ENCODE peak calls at places on chromosomes 16 and 17, in six cellular contexts. L, B, K, Y, E and I are unnamed samples.

GRCh38 chr17:57044976-57045867 is 39.8 kb upstream of the AKAP1 start:
- DNase-seq in L (no peak), B (no peak), K (peak), Y (no peak), E (peak), I (no peak)

GRCh38 chr17:6476061-6476833 is 32.0 kb downstream of the PIMREG start:
- DNase-seq in L (no peak), B (no peak), K (no peak), Y (no peak), E (no peak), I (no peak)

GRCh38 chr17:78019367-78019975 is 61.0 kb downstream of the TNRC6C start:
- DNase-seq in L (no peak), B (no peak), K (no peak), Y (no peak), E (no peak), I (no peak)

GRCh38 chr17:11302395-11302932 is 61.5 kb downstream of the SHISA6 start:
- DNase-seq in L (no peak), B (no peak), K (no peak), Y (no peak), E (no peak), I (peak)

GRCh38 chr16:57244767-57245471 is at the start of gene ARL2BP:
- DNase-seq in L (peak), B (peak), K (peak), Y (peak), E (peak), I (peak)

GRCh38 chr17:32780721-32781120 is 96.2 kb downstream of the MYO1D start:
- DNase-seq in L (no peak), B (no peak), K (no peak), Y (no peak), E (no peak), I (no peak)

GRCh38 chr16:12082207-12082606 is 105.7 kb downstream of the SNX29 start:
- DNase-seq in L (no peak), B (no peak), K (no peak), Y (no peak), E (no peak), I (no peak)

GRCh38 chr16:56513972-56514371 is 5.9 kb downstream of the BBS2 start:
- DNase-seq in L (no peak), B (peak), K (peak), Y (peak), E (no peak), I (peak)

GRCh38 chr17:69870751-69871199 is 204.2 kb upstream of the KCNJ16 start:
- DNase-seq in L (no peak), B (no peak), K (no peak), Y (no peak), E (no peak), I (no peak)

GRCh38 chr17:60439501-60439900 is 17.2 kb downstream of the CHCT1 start:
- DNase-seq in L (no peak), B (no peak), K (no peak), Y (no peak), E (no peak), I (no peak)

GRCh38 chr17:37176683-37177082 is 199.1 kb upstream of the C17orf78 start:
- DNase-seq in L (no peak), B (no peak), K (no peak), Y (no peak), E (no peak), I (no peak)

GRCh38 chr17:64694207-64694606 is 32.1 kb upstream of the SMURF2 start:
- DNase-seq in L (no peak), B (no peak), K (no peak), Y (peak), E (peak), I (peak)

GRCh38 chr16:89909777-89910716 is 8.6 kb upstream of the MC1R start:
- DNase-seq in L (peak), B (peak), K (peak), Y (peak), E (peak), I (peak)

GRCh38 chr16:3642397-3643094 is 11.9 kb upstream of the DNASE1 start:
- DNase-seq in L (no peak), B (no peak), K (no peak), Y (no peak), E (peak), I (no peak)

DNA sequence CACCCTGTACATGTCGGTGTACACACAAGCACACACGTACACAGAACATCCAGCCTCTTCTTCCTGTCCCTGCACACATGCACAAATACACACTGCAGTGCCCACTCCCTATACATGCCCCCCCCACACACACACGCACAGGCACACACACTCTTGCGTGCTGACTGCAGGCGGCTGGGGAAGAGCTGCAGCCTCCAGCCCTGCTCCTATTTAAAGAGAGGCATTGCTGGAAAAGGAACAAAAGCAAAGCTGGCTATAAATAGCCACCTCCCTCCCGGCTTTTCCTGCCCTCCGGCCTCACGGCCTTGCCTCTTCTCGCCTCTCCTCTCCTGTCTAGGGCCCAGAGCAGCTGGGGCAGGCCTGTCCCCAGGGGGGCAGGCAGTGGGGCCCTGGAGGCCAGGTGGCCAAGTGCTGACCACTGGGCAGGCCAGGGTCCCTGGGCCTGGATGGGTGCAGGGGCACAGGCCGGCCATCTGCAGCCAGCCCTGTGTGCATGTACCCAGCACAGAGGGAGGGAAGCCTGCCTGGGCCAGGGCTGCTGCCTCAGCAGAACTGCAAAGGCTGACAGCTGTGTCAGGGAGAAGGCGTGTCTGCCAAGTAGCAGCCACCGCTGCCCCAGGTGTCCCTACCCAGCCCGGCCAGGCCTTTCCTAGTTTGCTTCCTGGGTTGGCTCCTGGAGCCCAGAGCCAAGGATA is 25.4 kb downstream of the RTN4RL1 start:
- DNase-seq in L (no peak), B (no peak), K (no peak), Y (no peak), E (peak), I (no peak)
- TF ChIP-seq POLR2A in L (no peak), B (no peak), K (no peak), Y (no peak), E (no peak), I (no peak)

DNA sequence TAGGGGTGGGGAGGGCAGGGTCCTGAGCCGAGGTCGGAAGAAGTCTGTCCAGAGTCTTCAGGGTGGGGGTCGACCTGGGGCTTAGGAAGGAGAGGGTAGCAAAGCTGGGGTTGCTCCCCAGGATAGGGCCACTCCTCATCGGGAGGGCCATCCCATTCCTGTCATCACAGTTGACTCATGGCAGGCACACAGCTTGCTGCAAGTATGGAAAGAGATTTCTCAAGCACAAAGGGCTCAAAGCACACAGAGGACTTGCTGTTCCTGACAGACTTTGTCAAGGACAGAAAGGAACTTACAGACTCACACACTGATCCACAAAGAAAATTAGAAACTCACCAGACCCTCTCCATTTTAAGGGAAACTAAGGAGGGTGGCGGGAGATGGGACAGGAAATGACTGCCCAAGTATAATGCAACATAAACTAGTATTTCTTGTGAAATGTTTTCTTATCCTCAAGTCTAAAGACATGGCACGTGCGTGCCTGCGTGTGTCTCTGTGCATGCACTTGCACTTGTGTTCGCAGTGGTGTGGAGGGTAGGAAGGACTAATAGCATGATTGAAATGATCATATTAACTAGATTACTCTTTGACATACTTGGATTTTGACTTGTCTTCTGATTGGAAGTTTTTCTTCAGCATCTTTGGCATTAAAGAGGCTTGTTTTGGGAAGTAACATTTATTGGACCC is 2.4 kb downstream of the AOC2 start:
- DNase-seq in L (no peak), B (no peak), K (no peak), Y (no peak), E (no peak), I (no peak)
- TF ChIP-seq POLR2A in L (no peak), B (no peak), K (peak), Y (no peak), E (no peak), I (no peak)

GRCh38 chr16:81210807-81211206 is 27.7 kb upstream of the BCO1 start:
- DNase-seq in L (no peak), B (no peak), K (no peak), Y (no peak), E (no peak), I (no peak)

GRCh38 chr16:81214745-81215166 is 23.7 kb upstream of the BCO1 start:
- DNase-seq in L (no peak), B (no peak), K (no peak), Y (peak), E (peak), I (no peak)

GRCh38 chr16:81216114-81216513 is 22.4 kb upstream of the BCO1 start:
- DNase-seq in L (no peak), B (no peak), K (no peak), Y (no peak), E (no peak), I (no peak)

GRCh38 chr16:81216706-81217105 is 21.8 kb upstream of the BCO1 start:
- DNase-seq in L (no peak), B (no peak), K (no peak), Y (no peak), E (no peak), I (no peak)

DNA sequence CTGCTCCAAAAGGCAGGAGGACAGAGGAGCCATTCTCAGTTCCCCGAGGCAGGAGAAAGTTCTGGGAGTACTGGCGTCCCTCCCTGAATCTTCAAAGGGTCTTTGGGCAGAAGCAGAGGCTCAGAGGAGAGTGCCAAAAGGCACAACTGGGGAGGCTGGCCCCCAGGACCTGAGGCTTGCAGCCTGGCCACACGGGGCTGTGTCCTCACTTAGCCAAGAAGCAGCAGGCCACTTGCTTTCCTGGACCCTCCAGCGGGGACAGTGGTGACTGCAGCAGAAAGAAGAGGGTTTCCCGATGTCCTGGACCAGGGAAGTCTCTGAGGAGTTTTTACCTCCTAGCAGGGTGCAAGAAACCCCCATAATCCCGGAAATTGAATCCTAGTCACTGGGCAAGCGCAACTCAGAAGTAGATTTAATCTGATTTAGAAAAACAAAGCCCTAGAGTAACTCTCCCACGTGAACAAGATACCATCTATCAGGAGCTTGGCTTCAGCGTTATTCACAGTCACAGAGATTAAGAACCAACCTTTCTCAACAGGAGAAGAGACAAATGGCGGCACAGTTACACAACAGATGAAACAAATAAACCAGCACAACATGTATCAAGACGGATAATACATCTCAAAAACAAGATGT is 25.5 kb upstream of the BCO1 start:
- DNase-seq in L (no peak), B (no peak), K (no peak), Y (no peak), E (no peak), I (no peak)
- TF ChIP-seq POLR2A in L (no peak), B (no peak), K (no peak), Y (no peak), E (no peak), I (no peak)

GRCh38 chr16:7294020-7294419 is 38.6 kb upstream of the RBFOX1 start:
- DNase-seq in L (no peak), B (no peak), K (no peak), Y (no peak), E (no peak), I (no peak)
- TF ChIP-seq POLR2A in L (no peak), B (no peak), K (no peak), Y (no peak), E (no peak), I (no peak)

DNA sequence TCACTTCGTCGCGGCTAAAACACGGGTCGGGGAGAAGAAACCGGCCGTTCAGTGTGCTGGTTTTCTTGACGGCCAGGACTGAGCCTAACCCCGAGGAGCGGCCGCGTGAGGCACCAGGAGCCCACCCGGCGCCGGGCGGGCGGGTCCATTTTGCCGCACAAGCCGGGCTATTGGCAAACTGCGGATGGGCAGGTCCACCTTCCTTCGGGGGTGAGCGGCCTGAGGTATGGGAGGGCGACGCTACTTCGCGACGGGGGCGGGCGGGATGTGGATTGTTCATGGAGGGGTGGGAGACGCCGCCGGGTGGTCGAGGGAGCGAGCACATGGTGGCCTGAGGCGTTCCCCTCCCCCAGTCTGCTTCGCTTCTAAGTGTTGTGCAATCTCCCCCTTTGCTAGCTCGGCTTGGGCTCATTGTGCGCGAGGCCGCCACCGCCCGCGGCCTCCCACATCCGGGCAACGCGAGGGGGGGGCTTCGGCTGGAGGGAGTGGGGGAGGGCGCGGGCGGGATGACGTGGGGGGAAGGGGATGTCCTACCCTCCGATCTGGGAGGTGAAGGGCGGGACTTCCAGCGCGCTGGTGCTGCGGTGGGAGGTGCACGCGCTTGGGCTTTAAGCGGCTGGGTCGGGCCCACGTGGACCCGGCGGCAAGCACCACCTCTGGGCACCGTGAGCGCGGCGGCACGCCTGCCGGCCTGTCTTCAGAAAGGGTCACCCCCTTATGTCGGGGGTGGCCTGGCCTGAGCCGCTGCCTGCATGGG is 5.9 kb upstream of the CD68 start:
- DNase-seq in L (peak), B (peak), K (peak), Y (peak), E (peak), I (peak)
- TF ChIP-seq POLR2A in L (peak), B (peak), K (peak), Y (no peak), E (no peak), I (no peak)

DNA sequence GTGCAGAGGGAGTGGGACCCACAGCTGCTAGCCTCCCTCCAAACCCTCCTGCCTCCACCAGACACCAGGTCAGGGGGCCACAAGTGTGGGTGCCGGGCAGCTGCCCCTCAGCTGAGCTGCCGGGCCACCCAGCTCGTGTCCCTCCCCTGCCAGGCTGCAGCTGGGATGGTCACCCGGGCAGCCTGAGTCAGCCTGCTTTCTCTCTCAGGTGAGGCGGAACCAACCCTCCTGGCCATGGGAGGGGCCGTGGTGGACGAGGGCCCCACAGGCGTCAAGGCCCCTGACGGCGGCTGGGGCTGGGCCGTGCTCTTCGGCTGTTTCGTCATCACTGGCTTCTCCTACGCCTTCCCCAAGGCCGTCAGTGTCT is 6.9 kb downstream of the SLC16A3 start:
- DNase-seq in L (no peak), B (no peak), K (no peak), Y (no peak), E (no peak), I (peak)
- TF ChIP-seq POLR2A in L (no peak), B (no peak), K (no peak), Y (no peak), E (no peak), I (no peak)

DNA sequence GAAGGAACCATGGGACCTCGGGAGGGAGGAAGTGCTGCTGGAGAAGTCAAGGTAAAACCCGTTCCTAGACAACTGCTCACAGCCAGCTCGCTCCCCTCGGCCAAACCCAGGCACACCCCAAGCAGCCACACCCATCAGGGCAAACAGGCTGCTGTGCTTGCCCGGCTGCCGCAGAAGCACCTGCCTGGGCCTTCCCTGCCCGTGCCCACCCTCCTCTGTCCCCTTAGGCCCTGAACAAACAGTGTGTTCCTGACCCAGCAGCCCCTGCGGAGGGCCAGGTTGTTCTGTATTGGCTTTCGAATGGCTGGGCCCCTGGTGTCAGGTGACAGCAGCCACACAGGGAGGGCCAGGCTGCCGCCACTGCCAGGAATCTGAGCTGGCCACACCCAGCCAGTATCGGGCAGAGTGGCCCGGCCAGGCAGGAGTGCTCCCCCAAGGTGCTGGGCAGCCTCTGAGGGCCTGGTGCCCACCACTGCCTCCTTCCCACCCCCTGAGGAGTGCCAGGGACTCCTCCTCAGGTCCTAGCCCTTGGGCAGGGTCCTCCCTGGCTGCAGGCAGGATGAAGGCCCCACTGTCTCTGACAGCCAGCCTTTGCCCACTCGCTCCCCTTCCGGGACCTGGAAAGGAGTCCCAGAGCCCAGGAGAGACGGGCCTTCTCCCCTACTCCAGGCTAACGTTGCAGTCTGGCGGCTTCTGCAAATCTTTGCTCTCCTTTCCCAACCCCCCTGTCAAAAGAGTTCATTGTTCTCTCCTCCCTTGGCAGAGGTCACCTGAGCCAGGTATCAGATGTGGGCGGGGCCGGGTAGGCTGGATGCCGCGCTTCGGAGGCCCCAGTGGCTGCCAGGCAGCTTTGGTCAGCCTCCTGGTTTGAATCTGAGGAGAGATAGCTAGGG is 24.0 kb downstream of the LLGL2 start:
- DNase-seq in L (no peak), B (no peak), K (no peak), Y (peak), E (peak), I (no peak)
- TF ChIP-seq POLR2A in L (no peak), B (no peak), K (no peak), Y (no peak), E (peak), I (no peak)

GRCh38 chr16:67934306-67935095 is 2.1 kb downstream of the PSMB10 start:
- DNase-seq in L (no peak), B (no peak), K (no peak), Y (no peak), E (no peak), I (peak)

GRCh38 chr16:67935402-67936123 is 1.1 kb downstream of the PSMB10 start:
- DNase-seq in L (peak), B (peak), K (peak), Y (peak), E (peak), I (peak)

GRCh38 chr16:67936876-67937605 is 391 bp upstream of the PSMB10 start:
- DNase-seq in L (peak), B (no peak), K (peak), Y (peak), E (no peak), I (no peak)

GRCh38 chr16:67935096-67935401 is 1.6 kb downstream of the PSMB10 start:
- DNase-seq in L (no peak), B (no peak), K (no peak), Y (no peak), E (no peak), I (no peak)

GRCh38 chr16:67936124-67936875 is at the start of gene PSMB10:
- DNase-seq in L (peak), B (peak), K (no peak), Y (peak), E (peak), I (peak)
- TF ChIP-seq POLR2A in L (peak), B (peak), K (peak), Y (no peak), E (peak), I (no peak)